ENCODE peak calls at places on chromosomes 16 and 17, in seven cellular contexts. One of them, this sample, is unnamed.

GRCh38 chr17:67098022-67098421 is 53.7 kb downstream of the CACNG1 start:
- DNase-seq in cardiac muscle cell: no peak
- DNase-seq in nephron progenitor cell: no peak
- DNase-seq in mucosa of descending colon: no peak
- DNase-seq in CD4-positive, alpha-beta T cell: no peak
- DNase-seq in uterus: no peak
- DNase-seq in Panc1: no peak
- DNase-seq in this sample: no peak

GRCh38 chr17:76136276-76137025 is 4.6 kb downstream of the FOXJ1 start:
- DNase-seq in cardiac muscle cell: no peak
- DNase-seq in nephron progenitor cell: no peak
- DNase-seq in mucosa of descending colon: no peak
- DNase-seq in CD4-positive, alpha-beta T cell: no peak
- DNase-seq in uterus: no peak
- DNase-seq in Panc1: no peak
- DNase-seq in this sample: no peak

GRCh38 chr16:1093284-1094123 is 2.5 kb downstream of the C1QTNF8 start:
- DNase-seq in cardiac muscle cell: peak
- DNase-seq in nephron progenitor cell: no peak
- DNase-seq in mucosa of descending colon: no peak
- DNase-seq in CD4-positive, alpha-beta T cell: no peak
- DNase-seq in uterus: no peak
- DNase-seq in Panc1: no peak
- DNase-seq in this sample: no peak

GRCh38 chr17:80187090-80187489 is 17.3 kb downstream of the CARD14 start:
- DNase-seq in cardiac muscle cell: peak
- DNase-seq in nephron progenitor cell: no peak
- DNase-seq in mucosa of descending colon: no peak
- DNase-seq in CD4-positive, alpha-beta T cell: no peak
- DNase-seq in uterus: no peak
- DNase-seq in Panc1: no peak
- DNase-seq in this sample: no peak

GRCh38 chr17:56185491-56185890 is 32.2 kb downstream of the ANKFN1 start:
- DNase-seq in cardiac muscle cell: no peak
- DNase-seq in nephron progenitor cell: no peak
- DNase-seq in mucosa of descending colon: no peak
- DNase-seq in CD4-positive, alpha-beta T cell: no peak
- DNase-seq in uterus: no peak
- DNase-seq in Panc1: no peak
- DNase-seq in this sample: no peak

GRCh38 chr17:76271669-76272540 is 6.8 kb downstream of the UBALD2 start:
- DNase-seq in cardiac muscle cell: peak
- DNase-seq in nephron progenitor cell: no peak
- DNase-seq in mucosa of descending colon: peak
- DNase-seq in CD4-positive, alpha-beta T cell: no peak
- DNase-seq in uterus: no peak
- DNase-seq in Panc1: no peak
- DNase-seq in this sample: no peak

GRCh38 chr17:17561408-17562144 is 29.9 kb downstream of the PEMT start:
- DNase-seq in cardiac muscle cell: no peak
- DNase-seq in nephron progenitor cell: no peak
- DNase-seq in mucosa of descending colon: peak
- DNase-seq in CD4-positive, alpha-beta T cell: no peak
- DNase-seq in uterus: peak
- DNase-seq in Panc1: no peak
- DNase-seq in this sample: no peak

GRCh38 chr17:33955461-33955860 is 299.6 kb upstream of the CCL2 start:
- DNase-seq in cardiac muscle cell: no peak
- DNase-seq in nephron progenitor cell: no peak
- DNase-seq in mucosa of descending colon: no peak
- DNase-seq in CD4-positive, alpha-beta T cell: no peak
- DNase-seq in uterus: no peak
- DNase-seq in Panc1: no peak
- DNase-seq in this sample: no peak

GRCh38 chr16:73042807-73043206 is 5.1 kb downstream of the ZFHX3 start:
- DNase-seq in cardiac muscle cell: no peak
- DNase-seq in nephron progenitor cell: no peak
- DNase-seq in mucosa of descending colon: no peak
- DNase-seq in CD4-positive, alpha-beta T cell: no peak
- DNase-seq in uterus: no peak
- DNase-seq in Panc1: no peak
- DNase-seq in this sample: no peak

GRCh38 chr17:79901131-79901530 is 61.9 kb upstream of the CBX4 start:
- DNase-seq in cardiac muscle cell: no peak
- DNase-seq in nephron progenitor cell: no peak
- DNase-seq in mucosa of descending colon: no peak
- DNase-seq in CD4-positive, alpha-beta T cell: no peak
- DNase-seq in uterus: no peak
- DNase-seq in Panc1: no peak
- DNase-seq in this sample: no peak

GRCh38 chr16:1773703-1774455 is 945 bp upstream of the MRPS34 start:
- DNase-seq in cardiac muscle cell: peak
- DNase-seq in nephron progenitor cell: no peak
- DNase-seq in mucosa of descending colon: no peak
- DNase-seq in CD4-positive, alpha-beta T cell: no peak
- DNase-seq in uterus: no peak
- DNase-seq in Panc1: no peak
- DNase-seq in this sample: no peak

GRCh38 chr17:45363498-45363897 is 46.7 kb upstream of the MAP3K14 start:
- DNase-seq in cardiac muscle cell: no peak
- DNase-seq in nephron progenitor cell: no peak
- DNase-seq in mucosa of descending colon: no peak
- DNase-seq in CD4-positive, alpha-beta T cell: no peak
- DNase-seq in uterus: no peak
- DNase-seq in Panc1: no peak
- DNase-seq in this sample: no peak

GRCh38 chr16:86059253-86060171 is 160.6 kb downstream of the IRF8 start:
- DNase-seq in cardiac muscle cell: peak
- DNase-seq in nephron progenitor cell: peak
- DNase-seq in mucosa of descending colon: peak
- DNase-seq in CD4-positive, alpha-beta T cell: no peak
- DNase-seq in uterus: peak
- DNase-seq in Panc1: no peak
- DNase-seq in this sample: no peak

GRCh38 chr17:63774982-63775290 is 966 bp downstream of the DDX42 start:
- DNase-seq in cardiac muscle cell: no peak
- DNase-seq in nephron progenitor cell: no peak
- DNase-seq in mucosa of descending colon: no peak
- DNase-seq in CD4-positive, alpha-beta T cell: no peak
- DNase-seq in uterus: no peak
- DNase-seq in Panc1: no peak
- DNase-seq in this sample: no peak

GRCh38 chr17:4939554-4939803 is 367 bp downstream of the SLC25A11 start:
- DNase-seq in cardiac muscle cell: no peak
- DNase-seq in nephron progenitor cell: peak
- DNase-seq in mucosa of descending colon: no peak
- DNase-seq in CD4-positive, alpha-beta T cell: no peak
- DNase-seq in uterus: no peak
- DNase-seq in Panc1: no peak
- DNase-seq in this sample: peak

GRCh38 chr16:13005836-13006235 is 104.4 kb downstream of the SHISA9 start:
- DNase-seq in cardiac muscle cell: no peak
- DNase-seq in nephron progenitor cell: peak
- DNase-seq in mucosa of descending colon: no peak
- DNase-seq in CD4-positive, alpha-beta T cell: no peak
- DNase-seq in uterus: no peak
- DNase-seq in Panc1: no peak
- DNase-seq in this sample: no peak

GRCh38 chr16:64152010-64152767 is 969.7 kb downstream of the CDH11 start:
- DNase-seq in cardiac muscle cell: no peak
- DNase-seq in nephron progenitor cell: no peak
- DNase-seq in mucosa of descending colon: no peak
- DNase-seq in CD4-positive, alpha-beta T cell: no peak
- DNase-seq in uterus: no peak
- DNase-seq in Panc1: no peak
- DNase-seq in this sample: no peak

GRCh38 chr16:83470406-83470805 is 337.4 kb upstream of the HSBP1 start:
- DNase-seq in cardiac muscle cell: peak
- DNase-seq in nephron progenitor cell: no peak
- DNase-seq in mucosa of descending colon: no peak
- DNase-seq in CD4-positive, alpha-beta T cell: no peak
- DNase-seq in uterus: no peak
- DNase-seq in Panc1: no peak
- DNase-seq in this sample: no peak

GRCh38 chr16:24670623-24671454 is 58.6 kb upstream of the TNRC6A start:
- DNase-seq in cardiac muscle cell: peak
- DNase-seq in nephron progenitor cell: peak
- DNase-seq in mucosa of descending colon: no peak
- DNase-seq in CD4-positive, alpha-beta T cell: no peak
- DNase-seq in uterus: peak
- DNase-seq in Panc1: no peak
- DNase-seq in this sample: peak

GRCh38 chr16:52671560-52671959 is 124.6 kb upstream of the TOX3 start:
- DNase-seq in cardiac muscle cell: no peak
- DNase-seq in nephron progenitor cell: no peak
- DNase-seq in mucosa of descending colon: no peak
- DNase-seq in CD4-positive, alpha-beta T cell: no peak
- DNase-seq in uterus: no peak
- DNase-seq in Panc1: no peak
- DNase-seq in this sample: no peak

GRCh38 chr17:11644265-11645212 is 46.3 kb downstream of the DNAH9 start:
- DNase-seq in cardiac muscle cell: peak
- DNase-seq in nephron progenitor cell: peak
- DNase-seq in mucosa of descending colon: peak
- DNase-seq in CD4-positive, alpha-beta T cell: peak
- DNase-seq in uterus: peak
- DNase-seq in Panc1: peak
- DNase-seq in this sample: peak

GRCh38 chr17:40852378-40852777 is 14.6 kb downstream of the KRT12 start:
- DNase-seq in cardiac muscle cell: no peak
- DNase-seq in nephron progenitor cell: no peak
- DNase-seq in mucosa of descending colon: no peak
- DNase-seq in CD4-positive, alpha-beta T cell: no peak
- DNase-seq in uterus: no peak
- DNase-seq in Panc1: no peak
- DNase-seq in this sample: no peak

GRCh38 chr17:42577532-42578281 is at the start of gene PSMC3IP:
- DNase-seq in cardiac muscle cell: peak
- DNase-seq in nephron progenitor cell: peak
- DNase-seq in mucosa of descending colon: peak
- DNase-seq in CD4-positive, alpha-beta T cell: peak
- DNase-seq in uterus: peak
- DNase-seq in Panc1: peak
- DNase-seq in this sample: peak
- TF ChIP-seq CTCF in cardiac muscle cell: peak
- TF ChIP-seq CTCF in nephron progenitor cell: peak
- TF ChIP-seq CTCF in mucosa of descending colon: peak
- TF ChIP-seq CTCF in CD4-positive, alpha-beta T cell: peak
- TF ChIP-seq CTCF in uterus: no peak
- TF ChIP-seq CTCF in Panc1: peak
- TF ChIP-seq CTCF in this sample: peak

DNA sequence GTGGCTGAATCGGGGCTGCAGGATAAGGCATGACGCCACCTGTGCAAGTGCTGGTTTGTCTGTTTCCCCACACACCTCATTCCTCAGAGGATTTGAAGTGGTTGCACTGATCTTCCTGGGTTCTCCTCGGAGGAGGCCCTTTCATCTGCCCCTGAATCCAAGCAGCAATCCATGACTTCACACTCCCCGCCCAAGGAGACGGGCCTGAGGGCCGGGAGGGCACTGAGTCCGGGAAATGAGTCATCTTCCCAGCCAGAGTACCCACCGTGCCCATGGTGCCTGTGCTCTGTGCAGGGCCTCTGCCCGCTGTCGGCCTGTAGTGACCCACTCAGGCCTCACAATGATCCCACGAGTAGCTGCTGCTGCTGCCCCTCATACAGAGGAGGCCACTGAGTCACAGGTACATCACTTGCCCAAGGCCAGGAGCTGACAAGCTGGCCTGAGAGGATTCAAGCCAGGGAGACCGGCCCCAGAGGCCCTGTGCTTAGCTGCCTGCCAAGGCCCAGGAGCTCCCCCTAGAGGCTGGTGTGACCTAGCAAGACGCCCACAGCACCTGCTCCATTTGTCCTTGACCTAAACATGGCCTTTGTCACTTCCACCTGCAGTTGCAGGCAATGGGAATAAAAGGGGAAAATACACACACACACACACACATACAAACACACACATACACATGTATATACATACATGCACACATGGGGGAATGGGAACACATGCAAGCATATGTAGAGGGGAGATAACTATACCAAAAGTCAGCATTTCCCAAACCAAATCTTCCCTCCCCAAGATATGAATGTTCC is 240.0 kb downstream of the C16orf95 start:
- DNase-seq in cardiac muscle cell: peak
- DNase-seq in nephron progenitor cell: peak
- DNase-seq in mucosa of descending colon: peak
- DNase-seq in CD4-positive, alpha-beta T cell: no peak
- DNase-seq in uterus: no peak
- DNase-seq in Panc1: no peak
- DNase-seq in this sample: peak
- TF ChIP-seq CTCF in cardiac muscle cell: peak
- TF ChIP-seq CTCF in nephron progenitor cell: peak
- TF ChIP-seq CTCF in mucosa of descending colon: peak
- TF ChIP-seq CTCF in CD4-positive, alpha-beta T cell: no peak
- TF ChIP-seq CTCF in uterus: no peak
- TF ChIP-seq CTCF in Panc1: peak
- TF ChIP-seq CTCF in this sample: peak

GRCh38 chr17:1908699-1909309 is 79.0 kb downstream of the RPA1 start:
- DNase-seq in cardiac muscle cell: peak
- DNase-seq in nephron progenitor cell: peak
- DNase-seq in mucosa of descending colon: peak
- DNase-seq in CD4-positive, alpha-beta T cell: peak
- DNase-seq in uterus: peak
- DNase-seq in Panc1: peak
- DNase-seq in this sample: peak
- TF ChIP-seq CTCF in cardiac muscle cell: peak
- TF ChIP-seq CTCF in nephron progenitor cell: peak
- TF ChIP-seq CTCF in mucosa of descending colon: peak
- TF ChIP-seq CTCF in CD4-positive, alpha-beta T cell: peak
- TF ChIP-seq CTCF in uterus: peak
- TF ChIP-seq CTCF in Panc1: peak
- TF ChIP-seq CTCF in this sample: peak

DNA sequence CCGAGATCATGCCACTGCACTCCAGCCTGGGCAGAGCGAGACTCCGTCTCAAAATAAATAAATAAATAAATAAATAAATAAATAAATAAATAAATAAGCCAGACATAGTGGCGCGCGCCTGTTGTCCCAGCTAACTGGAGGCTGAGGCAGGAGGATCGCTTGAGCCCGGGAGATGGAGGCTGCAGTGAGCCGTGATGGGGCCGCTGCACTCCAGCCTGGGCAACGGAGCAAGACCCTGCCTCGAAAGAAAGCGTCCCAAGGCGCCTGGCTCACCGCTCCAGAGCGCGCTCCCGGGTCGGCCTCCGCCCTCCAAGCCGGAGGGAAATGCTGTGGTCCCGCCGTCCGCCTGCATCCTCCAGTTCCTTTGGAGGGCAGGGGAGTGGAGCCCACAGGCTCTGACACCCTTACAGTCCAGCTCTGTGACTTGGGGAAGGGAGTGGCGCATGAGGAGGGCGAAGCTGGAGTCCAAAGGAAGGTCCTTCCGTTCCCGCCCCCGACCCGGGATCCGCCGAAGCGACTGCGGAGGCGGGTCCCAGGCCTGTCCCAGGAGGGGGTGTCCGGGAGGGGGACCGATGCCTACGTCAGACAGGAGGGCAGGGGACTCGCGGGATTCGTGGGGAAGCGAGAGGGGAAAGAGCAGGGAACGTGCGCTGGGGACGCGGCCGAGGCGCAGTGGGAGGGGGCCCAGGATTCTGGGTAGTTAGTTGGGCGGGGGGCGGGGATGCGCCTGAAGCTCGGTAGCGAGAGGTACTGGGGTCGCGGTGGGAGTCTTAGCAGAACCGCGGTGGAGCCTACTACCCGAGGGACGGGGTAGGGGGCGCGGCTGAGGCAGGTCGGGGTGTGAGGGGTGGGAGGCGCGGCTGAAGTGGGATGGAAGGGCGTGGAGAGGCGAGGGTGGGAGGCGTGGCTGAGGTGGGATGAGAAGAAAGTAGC is 8.4 kb upstream of the TRPV2 start:
- DNase-seq in cardiac muscle cell: peak
- DNase-seq in nephron progenitor cell: peak
- DNase-seq in mucosa of descending colon: peak
- DNase-seq in CD4-positive, alpha-beta T cell: no peak
- DNase-seq in uterus: peak
- DNase-seq in Panc1: no peak
- DNase-seq in this sample: peak
- TF ChIP-seq CTCF in cardiac muscle cell: no peak
- TF ChIP-seq CTCF in nephron progenitor cell: no peak
- TF ChIP-seq CTCF in mucosa of descending colon: no peak
- TF ChIP-seq CTCF in CD4-positive, alpha-beta T cell: no peak
- TF ChIP-seq CTCF in uterus: no peak
- TF ChIP-seq CTCF in Panc1: no peak
- TF ChIP-seq CTCF in this sample: no peak